ENCODE peak calls at places on chromosomes 6 and 20, in four cellular contexts. One of them, this sample, is unnamed.

GRCh38 chr6:70108230-70108629 is 194.7 kb downstream of the COL9A1 start:
- DNase-seq in psoas muscle: no peak
- DNase-seq in ovary: no peak
- DNase-seq in osteoblast: no peak
- DNase-seq in this sample: no peak

GRCh38 chr6:7267521-7268091 is 45.4 kb downstream of the SSR1 start:
- DNase-seq in psoas muscle: peak
- DNase-seq in osteoblast: peak
- DNase-seq in ovary: no peak
- DNase-seq in this sample: peak

GRCh38 chr6:44667668-44668390 is 280.3 kb downstream of the CDC5L start:
- DNase-seq in osteoblast: no peak
- DNase-seq in psoas muscle: no peak
- DNase-seq in ovary: no peak
- DNase-seq in this sample: peak

GRCh38 chr6:168393126-168393870 is 47.7 kb upstream of the SMOC2 start:
- DNase-seq in psoas muscle: no peak
- DNase-seq in osteoblast: peak
- DNase-seq in ovary: no peak
- DNase-seq in this sample: no peak

GRCh38 chr20:63969851-63970713 is at the start of gene ZNF512B:
- DNase-seq in osteoblast: peak
- DNase-seq in ovary: peak
- DNase-seq in psoas muscle: peak
- DNase-seq in this sample: peak

GRCh38 chr6:75460636-75461035 is 33.0 kb downstream of the FILIP1 start:
- DNase-seq in psoas muscle: no peak
- DNase-seq in osteoblast: no peak
- DNase-seq in ovary: no peak
- DNase-seq in this sample: no peak

GRCh38 chr6:89388846-89389245 is 23.2 kb downstream of the RRAGD start:
- DNase-seq in psoas muscle: no peak
- DNase-seq in osteoblast: no peak
- DNase-seq in ovary: no peak
- DNase-seq in this sample: no peak

GRCh38 chr6:159966981-159967380 is 1.9 kb upstream of the IGF2R start:
- DNase-seq in osteoblast: no peak
- DNase-seq in psoas muscle: no peak
- DNase-seq in ovary: no peak
- DNase-seq in this sample: no peak

GRCh38 chr6:106579281-106579680 is 50.0 kb downstream of the RTN4IP1 start:
- DNase-seq in osteoblast: peak
- DNase-seq in ovary: no peak
- DNase-seq in psoas muscle: no peak
- DNase-seq in this sample: no peak

GRCh38 chr20:8018928-8019177 is 708 bp downstream of the TMX4 start:
- DNase-seq in psoas muscle: no peak
- DNase-seq in osteoblast: no peak
- DNase-seq in ovary: no peak
- DNase-seq in this sample: no peak

GRCh38 chr6:26163733-26164505 is 76.7 kb downstream of the HFE start:
- DNase-seq in psoas muscle: no peak
- DNase-seq in ovary: no peak
- DNase-seq in osteoblast: no peak
- DNase-seq in this sample: no peak

GRCh38 chr6:38436726-38437465 is 202.8 kb downstream of the BTBD9 start:
- DNase-seq in osteoblast: peak
- DNase-seq in psoas muscle: no peak
- DNase-seq in ovary: no peak
- DNase-seq in this sample: no peak

GRCh38 chr6:41636803-41637178 is 1.5 kb upstream of the MDFI start:
- DNase-seq in psoas muscle: no peak
- DNase-seq in osteoblast: peak
- DNase-seq in ovary: peak
- DNase-seq in this sample: peak

GRCh38 chr6:123945386-123945785 is 141.7 kb downstream of the NKAIN2 start:
- DNase-seq in psoas muscle: no peak
- DNase-seq in ovary: no peak
- DNase-seq in osteoblast: no peak
- DNase-seq in this sample: no peak

GRCh38 chr20:62511915-62512610 is 36.3 kb upstream of the GATA5 start:
- DNase-seq in ovary: no peak
- DNase-seq in psoas muscle: peak
- DNase-seq in osteoblast: no peak
- DNase-seq in this sample: no peak

GRCh38 chr20:19254086-19254821 is 41.8 kb downstream of the SLC24A3 start:
- DNase-seq in ovary: no peak
- DNase-seq in psoas muscle: no peak
- DNase-seq in osteoblast: no peak
- DNase-seq in this sample: no peak

GRCh38 chr6:157405986-157406385 is 25.0 kb downstream of the ZDHHC14 start:
- DNase-seq in psoas muscle: no peak
- DNase-seq in ovary: no peak
- DNase-seq in osteoblast: peak
- DNase-seq in this sample: no peak

GRCh38 chr6:47922391-47922790 is 140.6 kb downstream of the OPN5 start:
- DNase-seq in osteoblast: no peak
- DNase-seq in psoas muscle: no peak
- DNase-seq in ovary: no peak
- DNase-seq in this sample: no peak

GRCh38 chr6:73565767-73566485 is 45.1 kb upstream of the EEF1A1 start:
- DNase-seq in ovary: no peak
- DNase-seq in osteoblast: peak
- DNase-seq in psoas muscle: no peak
- DNase-seq in this sample: no peak

GRCh38 chr6:27471365-27472115 is 1.4 kb downstream of the ZNF184 start:
- DNase-seq in psoas muscle: no peak
- DNase-seq in osteoblast: no peak
- DNase-seq in ovary: no peak
- DNase-seq in this sample: no peak

GRCh38 chr6:63713332-63713731 is 77.7 kb downstream of the PHF3 start:
- DNase-seq in ovary: no peak
- DNase-seq in osteoblast: no peak
- DNase-seq in psoas muscle: no peak
- DNase-seq in this sample: no peak

GRCh38 chr20:35595456-35595855 is 20.2 kb upstream of the SPAG4 start:
- DNase-seq in ovary: no peak
- DNase-seq in osteoblast: no peak
- DNase-seq in psoas muscle: no peak
- DNase-seq in this sample: no peak

GRCh38 chr20:51460569-51461265 is 81.8 kb downstream of the NFATC2 start:
- DNase-seq in psoas muscle: no peak
- DNase-seq in ovary: no peak
- DNase-seq in osteoblast: no peak
- DNase-seq in this sample: no peak

GRCh38 chr6:33985947-33986346 is 159.9 kb downstream of the GRM4 start:
- DNase-seq in psoas muscle: no peak
- DNase-seq in ovary: no peak
- DNase-seq in osteoblast: no peak
- DNase-seq in this sample: no peak

GRCh38 chr6:30915591-30915946 is 1.5 kb downstream of the VARS2 start:
- DNase-seq in osteoblast: peak
- DNase-seq in ovary: peak
- DNase-seq in psoas muscle: no peak
- DNase-seq in this sample: no peak

GRCh38 chr20:40521962-40522361 is 167.1 kb downstream of the MAFB start:
- DNase-seq in ovary: no peak
- DNase-seq in osteoblast: no peak
- DNase-seq in psoas muscle: no peak
- DNase-seq in this sample: no peak

GRCh38 chr6:356828-357251 is 34.7 kb upstream of the IRF4 start:
- DNase-seq in osteoblast: no peak
- DNase-seq in ovary: peak
- DNase-seq in psoas muscle: no peak
- DNase-seq in this sample: no peak

GRCh38 chr6:13836170-13836569 is 21.8 kb upstream of the MCUR1 start:
- DNase-seq in psoas muscle: no peak
- DNase-seq in osteoblast: no peak
- DNase-seq in ovary: no peak
- DNase-seq in this sample: no peak

GRCh38 chr6:15628499-15629131 is 34.2 kb downstream of the DTNBP1 start:
- DNase-seq in osteoblast: peak
- DNase-seq in ovary: no peak
- DNase-seq in psoas muscle: no peak
- DNase-seq in this sample: no peak

GRCh38 chr6:132666118-132666517 is 7.1 kb upstream of the TAAR1 start:
- DNase-seq in ovary: no peak
- DNase-seq in osteoblast: no peak
- DNase-seq in psoas muscle: no peak
- DNase-seq in this sample: no peak
- H3K27ac ChIP-seq in ovary: no peak
- H3K27ac ChIP-seq in osteoblast: no peak
- H3K27ac ChIP-seq in psoas muscle: no peak
- H3K27ac ChIP-seq in this sample: no peak

GRCh38 chr6:105209950-105210706 is 30.3 kb upstream of the POPDC3 start:
- DNase-seq in ovary: no peak
- DNase-seq in osteoblast: peak
- DNase-seq in psoas muscle: no peak
- DNase-seq in this sample: no peak
- H3K27ac ChIP-seq in ovary: no peak
- H3K27ac ChIP-seq in osteoblast: peak
- H3K27ac ChIP-seq in psoas muscle: peak
- H3K27ac ChIP-seq in this sample: no peak

GRCh38 chr20:25390538-25391528 is at the start of gene ABHD12:
- DNase-seq in osteoblast: peak
- DNase-seq in ovary: peak
- DNase-seq in psoas muscle: peak
- DNase-seq in this sample: peak
- H3K27ac ChIP-seq in osteoblast: peak
- H3K27ac ChIP-seq in ovary: peak
- H3K27ac ChIP-seq in psoas muscle: peak
- H3K27ac ChIP-seq in this sample: peak

DNA sequence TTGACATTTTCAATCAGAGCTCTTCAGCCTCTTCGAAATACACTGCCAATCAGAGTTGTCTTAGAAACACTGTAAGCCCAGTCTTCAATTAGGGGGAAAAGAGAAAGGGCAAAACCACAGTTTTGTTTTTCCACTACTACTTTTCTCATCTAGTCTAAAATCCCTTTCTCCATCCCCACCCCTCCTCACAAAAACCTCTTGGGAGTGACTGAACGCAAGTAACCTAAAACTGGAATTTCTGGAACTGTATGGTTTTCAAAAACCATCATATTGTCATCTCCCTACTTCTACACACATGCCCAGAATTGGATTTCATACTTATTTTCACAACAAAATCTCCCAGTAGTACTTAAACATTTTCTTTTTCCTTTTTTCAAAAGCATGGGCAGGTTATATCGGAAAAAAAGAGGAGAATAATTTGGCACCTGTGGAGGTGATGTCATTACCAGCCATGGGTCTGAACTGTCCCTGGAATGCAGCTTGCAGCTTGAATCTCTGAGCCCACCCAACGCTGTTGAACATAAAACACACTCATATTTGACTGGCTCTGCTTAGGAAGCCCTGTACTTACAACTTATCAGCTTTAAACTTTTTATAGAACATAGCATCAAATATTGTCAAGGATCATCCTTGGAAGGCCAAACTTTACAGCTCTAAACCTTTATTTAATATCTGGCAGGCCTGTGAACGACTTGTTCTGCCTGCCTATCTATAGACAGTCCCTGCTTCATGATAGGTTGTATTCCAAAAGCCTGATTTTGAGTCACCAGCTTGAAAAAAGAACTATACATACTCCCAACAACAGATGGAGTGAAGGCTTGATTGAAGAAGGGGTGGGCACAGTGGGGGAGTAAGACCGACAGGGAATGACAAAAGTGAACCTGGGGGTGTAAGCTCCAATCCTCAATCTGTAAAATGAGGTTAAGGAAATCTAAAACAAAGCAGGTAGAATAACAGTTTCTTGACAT is 59.3 kb downstream of the EPB41L2 start:
- DNase-seq in psoas muscle: no peak
- DNase-seq in ovary: no peak
- DNase-seq in osteoblast: no peak
- DNase-seq in this sample: no peak
- H3K27ac ChIP-seq in psoas muscle: no peak
- H3K27ac ChIP-seq in ovary: no peak
- H3K27ac ChIP-seq in osteoblast: no peak
- H3K27ac ChIP-seq in this sample: no peak